ENCODE peak calls at places on chromosomes 1 and 21, in eight cellular contexts. One of them, this sample, is unnamed.

GRCh38 chr1:30413111-30413440 is 310.3 kb downstream of the MATN1 start:
- DNase-seq in heart right ventricle: no peak
- DNase-seq in neural progenitor cell: no peak
- DNase-seq in prostate gland: no peak
- DNase-seq in right lobe of liver: no peak
- DNase-seq in OCI-LY7: no peak
- DNase-seq in tibial artery: no peak
- DNase-seq in Peyer's patch: no peak
- DNase-seq in this sample: peak

GRCh38 chr1:62318756-62319544 is at the start of gene KANK4:
- DNase-seq in heart right ventricle: no peak
- DNase-seq in neural progenitor cell: peak
- DNase-seq in prostate gland: no peak
- DNase-seq in right lobe of liver: peak
- DNase-seq in OCI-LY7: no peak
- DNase-seq in tibial artery: no peak
- DNase-seq in Peyer's patch: no peak
- DNase-seq in this sample: no peak

GRCh38 chr1:114435088-114435715 is 75.8 kb downstream of the TRIM33 start:
- DNase-seq in heart right ventricle: no peak
- DNase-seq in neural progenitor cell: no peak
- DNase-seq in prostate gland: no peak
- DNase-seq in right lobe of liver: no peak
- DNase-seq in OCI-LY7: no peak
- DNase-seq in tibial artery: no peak
- DNase-seq in Peyer's patch: no peak
- DNase-seq in this sample: no peak

GRCh38 chr1:227887697-227888403 is 59.9 kb downstream of the WNT9A start:
- DNase-seq in heart right ventricle: peak
- DNase-seq in neural progenitor cell: peak
- DNase-seq in prostate gland: peak
- DNase-seq in right lobe of liver: peak
- DNase-seq in OCI-LY7: no peak
- DNase-seq in tibial artery: peak
- DNase-seq in Peyer's patch: peak
- DNase-seq in this sample: peak

GRCh38 chr1:1123581-1124507 is 8.0 kb upstream of the C1orf159 start:
- DNase-seq in heart right ventricle: no peak
- DNase-seq in neural progenitor cell: no peak
- DNase-seq in prostate gland: no peak
- DNase-seq in right lobe of liver: no peak
- DNase-seq in OCI-LY7: no peak
- DNase-seq in tibial artery: no peak
- DNase-seq in Peyer's patch: no peak
- DNase-seq in this sample: no peak

GRCh38 chr21:33149166-33149565 is 79.2 kb downstream of the OLIG1 start:
- DNase-seq in heart right ventricle: no peak
- DNase-seq in neural progenitor cell: peak
- DNase-seq in prostate gland: no peak
- DNase-seq in right lobe of liver: no peak
- DNase-seq in OCI-LY7: no peak
- DNase-seq in tibial artery: no peak
- DNase-seq in Peyer's patch: no peak
- DNase-seq in this sample: no peak

GRCh38 chr1:157357111-157357510 is 195.2 kb downstream of the FCRL5 start:
- DNase-seq in heart right ventricle: no peak
- DNase-seq in neural progenitor cell: no peak
- DNase-seq in prostate gland: no peak
- DNase-seq in right lobe of liver: no peak
- DNase-seq in OCI-LY7: no peak
- DNase-seq in tibial artery: no peak
- DNase-seq in Peyer's patch: no peak
- DNase-seq in this sample: no peak

GRCh38 chr1:45815667-45816458 is 12.5 kb downstream of the MAST2 start:
- DNase-seq in heart right ventricle: no peak
- DNase-seq in neural progenitor cell: no peak
- DNase-seq in prostate gland: no peak
- DNase-seq in right lobe of liver: no peak
- DNase-seq in OCI-LY7: no peak
- DNase-seq in tibial artery: no peak
- DNase-seq in Peyer's patch: no peak
- DNase-seq in this sample: no peak

GRCh38 chr1:193111641-193112090 is 6.5 kb upstream of the GLRX2 start:
- DNase-seq in heart right ventricle: peak
- DNase-seq in neural progenitor cell: peak
- DNase-seq in prostate gland: peak
- DNase-seq in right lobe of liver: peak
- DNase-seq in OCI-LY7: no peak
- DNase-seq in tibial artery: peak
- DNase-seq in Peyer's patch: no peak
- DNase-seq in this sample: peak

GRCh38 chr1:45394342-45394741 is 54.1 kb upstream of the MUTYH start:
- DNase-seq in heart right ventricle: no peak
- DNase-seq in neural progenitor cell: no peak
- DNase-seq in prostate gland: no peak
- DNase-seq in right lobe of liver: no peak
- DNase-seq in OCI-LY7: peak
- DNase-seq in tibial artery: no peak
- DNase-seq in Peyer's patch: no peak
- DNase-seq in this sample: no peak

GRCh38 chr1:183472488-183473285 is at the start of gene SMG7:
- DNase-seq in heart right ventricle: peak
- DNase-seq in neural progenitor cell: peak
- DNase-seq in prostate gland: peak
- DNase-seq in right lobe of liver: peak
- DNase-seq in OCI-LY7: peak
- DNase-seq in tibial artery: peak
- DNase-seq in Peyer's patch: peak
- DNase-seq in this sample: peak

GRCh38 chr1:158286966-158287365 is 2.8 kb upstream of the CD1C start:
- DNase-seq in heart right ventricle: no peak
- DNase-seq in neural progenitor cell: no peak
- DNase-seq in prostate gland: no peak
- DNase-seq in right lobe of liver: no peak
- DNase-seq in OCI-LY7: peak
- DNase-seq in tibial artery: no peak
- DNase-seq in Peyer's patch: no peak
- DNase-seq in this sample: no peak

GRCh38 chr1:13901597-13901996 is 201.6 kb downstream of the PRDM2 start:
- DNase-seq in heart right ventricle: no peak
- DNase-seq in neural progenitor cell: no peak
- DNase-seq in prostate gland: no peak
- DNase-seq in right lobe of liver: no peak
- DNase-seq in OCI-LY7: no peak
- DNase-seq in tibial artery: no peak
- DNase-seq in Peyer's patch: no peak
- DNase-seq in this sample: no peak

GRCh38 chr1:180571060-180571831 is 12.5 kb downstream of the OVAAL start:
- DNase-seq in heart right ventricle: no peak
- DNase-seq in neural progenitor cell: no peak
- DNase-seq in prostate gland: no peak
- DNase-seq in right lobe of liver: no peak
- DNase-seq in OCI-LY7: no peak
- DNase-seq in tibial artery: no peak
- DNase-seq in Peyer's patch: no peak
- DNase-seq in this sample: no peak

GRCh38 chr1:229310833-229311232 is 32.0 kb downstream of the CCSAP start:
- DNase-seq in heart right ventricle: no peak
- DNase-seq in neural progenitor cell: no peak
- DNase-seq in prostate gland: no peak
- DNase-seq in right lobe of liver: peak
- DNase-seq in OCI-LY7: no peak
- DNase-seq in tibial artery: no peak
- DNase-seq in Peyer's patch: no peak
- DNase-seq in this sample: no peak

GRCh38 chr1:82466894-82467293 is 666.2 kb downstream of the ADGRL2 start:
- DNase-seq in heart right ventricle: no peak
- DNase-seq in neural progenitor cell: no peak
- DNase-seq in prostate gland: no peak
- DNase-seq in right lobe of liver: no peak
- DNase-seq in OCI-LY7: no peak
- DNase-seq in tibial artery: no peak
- DNase-seq in Peyer's patch: no peak
- DNase-seq in this sample: no peak

GRCh38 chr1:35935989-35936388 is 5.1 kb downstream of the AGO3 start:
- DNase-seq in heart right ventricle: no peak
- DNase-seq in neural progenitor cell: no peak
- DNase-seq in prostate gland: no peak
- DNase-seq in right lobe of liver: no peak
- DNase-seq in OCI-LY7: no peak
- DNase-seq in tibial artery: no peak
- DNase-seq in Peyer's patch: no peak
- DNase-seq in this sample: no peak

GRCh38 chr1:28518745-28519341 is 13.0 kb downstream of the RCC1 start:
- DNase-seq in heart right ventricle: no peak
- DNase-seq in neural progenitor cell: no peak
- DNase-seq in prostate gland: no peak
- DNase-seq in right lobe of liver: peak
- DNase-seq in OCI-LY7: peak
- DNase-seq in tibial artery: no peak
- DNase-seq in Peyer's patch: no peak
- DNase-seq in this sample: no peak

GRCh38 chr1:28296401-28297220 is 32.2 kb upstream of the MED18 start:
- DNase-seq in heart right ventricle: no peak
- DNase-seq in neural progenitor cell: peak
- DNase-seq in prostate gland: no peak
- DNase-seq in right lobe of liver: peak
- DNase-seq in OCI-LY7: no peak
- DNase-seq in tibial artery: no peak
- DNase-seq in Peyer's patch: no peak
- DNase-seq in this sample: no peak

GRCh38 chr1:226329237-226329636 is 20.3 kb upstream of the LIN9 start:
- DNase-seq in heart right ventricle: no peak
- DNase-seq in neural progenitor cell: no peak
- DNase-seq in prostate gland: no peak
- DNase-seq in right lobe of liver: no peak
- DNase-seq in OCI-LY7: no peak
- DNase-seq in tibial artery: no peak
- DNase-seq in Peyer's patch: no peak
- DNase-seq in this sample: no peak

DNA sequence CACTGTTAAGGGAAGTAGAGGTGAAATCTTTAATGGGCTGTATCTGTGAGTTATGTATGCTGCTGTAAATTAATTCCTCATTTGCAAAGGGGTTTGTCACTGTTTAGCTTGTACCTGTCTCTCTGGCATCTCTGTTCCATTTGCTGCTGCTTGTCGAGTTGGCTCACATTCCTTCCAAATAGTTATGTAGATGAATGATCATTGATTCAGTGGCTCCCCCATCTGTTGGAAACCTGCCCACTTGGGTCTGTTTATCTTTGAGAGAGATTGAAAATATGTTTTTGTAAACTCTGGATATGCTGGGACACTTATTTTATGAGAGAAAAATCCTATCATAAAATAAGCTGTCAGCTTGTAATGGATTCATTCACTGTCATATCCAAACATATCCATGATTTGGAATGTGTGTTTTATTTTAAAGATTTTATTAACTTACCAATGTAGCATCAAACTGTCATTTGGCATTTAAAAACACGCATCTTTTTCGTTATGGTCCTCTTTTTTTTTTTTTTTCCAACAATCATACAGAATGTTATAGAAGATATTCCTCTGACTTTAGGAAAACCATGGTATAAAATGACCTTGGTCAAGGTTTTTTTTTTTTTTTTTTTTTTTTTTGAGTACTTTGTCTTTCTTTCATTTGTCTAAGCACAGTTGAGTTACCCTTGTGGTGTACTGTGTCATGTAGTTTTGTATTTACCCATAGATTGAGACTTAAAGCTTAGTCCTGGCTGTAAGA is 3.5 kb downstream of the RYR2 start:
- DNase-seq in heart right ventricle: no peak
- DNase-seq in neural progenitor cell: peak
- DNase-seq in prostate gland: no peak
- DNase-seq in right lobe of liver: no peak
- DNase-seq in OCI-LY7: no peak
- DNase-seq in tibial artery: no peak
- DNase-seq in Peyer's patch: no peak
- DNase-seq in this sample: no peak
- TF ChIP-seq CTCF in heart right ventricle: no peak
- TF ChIP-seq CTCF in neural progenitor cell: peak
- TF ChIP-seq CTCF in prostate gland: no peak
- TF ChIP-seq CTCF in right lobe of liver: no peak
- TF ChIP-seq CTCF in OCI-LY7: peak
- TF ChIP-seq CTCF in tibial artery: no peak
- TF ChIP-seq CTCF in Peyer's patch: no peak
- TF ChIP-seq CTCF in this sample: no peak

DNA sequence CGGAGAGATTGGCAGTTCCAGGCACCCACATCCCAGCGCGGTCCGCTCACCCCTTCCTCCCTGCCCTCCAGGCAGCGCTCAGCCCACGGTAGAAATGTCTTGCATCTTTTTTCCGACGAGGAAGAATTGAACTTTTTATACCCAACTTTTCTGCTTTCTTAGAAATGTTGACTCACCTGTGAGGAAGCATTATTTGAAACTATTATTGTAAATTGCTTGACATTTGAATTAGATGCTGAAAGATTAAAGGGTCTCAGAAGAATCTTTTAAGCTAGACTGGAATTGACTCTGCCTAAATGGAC is 912 bp upstream of the SIPA1L2 start:
- DNase-seq in heart right ventricle: no peak
- DNase-seq in neural progenitor cell: no peak
- DNase-seq in prostate gland: no peak
- DNase-seq in right lobe of liver: no peak
- DNase-seq in OCI-LY7: no peak
- DNase-seq in tibial artery: no peak
- DNase-seq in Peyer's patch: no peak
- DNase-seq in this sample: no peak
- H3K27ac ChIP-seq in heart right ventricle: peak
- H3K27ac ChIP-seq in neural progenitor cell: no peak
- H3K27ac ChIP-seq in prostate gland: peak
- H3K27ac ChIP-seq in right lobe of liver: peak
- H3K27ac ChIP-seq in OCI-LY7: peak
- H3K27ac ChIP-seq in tibial artery: peak
- H3K27ac ChIP-seq in Peyer's patch: no peak
- H3K27ac ChIP-seq in this sample: peak

GRCh38 chr21:42269382-42269781 is 45.8 kb downstream of the TFF3 start:
- DNase-seq in heart right ventricle: no peak
- DNase-seq in neural progenitor cell: no peak
- DNase-seq in prostate gland: no peak
- DNase-seq in right lobe of liver: no peak
- DNase-seq in OCI-LY7: no peak
- DNase-seq in tibial artery: no peak
- DNase-seq in Peyer's patch: no peak
- DNase-seq in this sample: no peak
- TF ChIP-seq CTCF in heart right ventricle: no peak
- TF ChIP-seq CTCF in neural progenitor cell: no peak
- TF ChIP-seq CTCF in prostate gland: no peak
- TF ChIP-seq CTCF in right lobe of liver: no peak
- TF ChIP-seq CTCF in OCI-LY7: no peak
- TF ChIP-seq CTCF in tibial artery: no peak
- TF ChIP-seq CTCF in Peyer's patch: no peak
- TF ChIP-seq CTCF in this sample: no peak

DNA sequence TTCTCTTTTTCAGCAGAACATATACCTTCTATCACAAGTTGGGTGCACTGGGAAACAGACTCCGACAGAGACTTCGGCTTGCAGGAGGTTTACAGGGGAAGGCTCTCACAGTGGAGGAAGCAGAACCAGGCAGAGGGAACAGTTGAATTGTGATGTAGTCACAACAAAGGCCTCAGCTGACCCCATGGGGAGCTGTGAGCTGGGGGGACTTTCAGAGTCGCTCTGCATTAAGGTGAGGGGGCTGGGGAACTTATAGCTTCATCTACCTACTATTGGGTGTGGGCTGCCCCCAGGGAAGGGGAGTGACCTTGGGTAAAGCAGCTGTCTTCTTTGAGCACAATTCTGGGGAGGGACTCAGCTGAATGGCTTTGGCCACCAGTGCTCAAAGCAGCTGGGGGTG is 94.9 kb upstream of the POU3F1 start:
- DNase-seq in heart right ventricle: no peak
- DNase-seq in neural progenitor cell: peak
- DNase-seq in prostate gland: no peak
- DNase-seq in right lobe of liver: no peak
- DNase-seq in OCI-LY7: no peak
- DNase-seq in tibial artery: no peak
- DNase-seq in Peyer's patch: no peak
- DNase-seq in this sample: no peak
- H3K27ac ChIP-seq in heart right ventricle: no peak
- H3K27ac ChIP-seq in neural progenitor cell: no peak
- H3K27ac ChIP-seq in prostate gland: no peak
- H3K27ac ChIP-seq in right lobe of liver: no peak
- H3K27ac ChIP-seq in OCI-LY7: no peak
- H3K27ac ChIP-seq in tibial artery: no peak
- H3K27ac ChIP-seq in Peyer's patch: no peak
- H3K27ac ChIP-seq in this sample: no peak

This sample was measured in lung.